ENCODE peak calls at places on chromosomes 3 and 15, in six cellular contexts. One of them, this sample, is unnamed.
A peak's percentile ranks its signal among the peaks of the same experiment; 100 is the strongest.

GRCh38 chr3:56889131-56889530 is 87.4 kb upstream of the ARHGEF3 start:
- DNase-seq in heart right ventricle: no peak
- DNase-seq in ovary: peak; percentile 45
- DNase-seq in heart left ventricle: no peak
- DNase-seq in endothelial cell of umbilical vein: no peak
- DNase-seq in hepatocyte: peak; percentile 24
- DNase-seq in this sample: no peak

GRCh38 chr3:187743195-187744141 is 1.8 kb downstream of the BCL6 start:
- DNase-seq in heart right ventricle: peak; percentile 73
- DNase-seq in ovary: peak; percentile 80
- DNase-seq in heart left ventricle: peak; percentile 77
- DNase-seq in endothelial cell of umbilical vein: peak; percentile 39
- DNase-seq in hepatocyte: peak; percentile 73
- DNase-seq in this sample: peak; percentile 69

GRCh38 chr15:52337198-52337853 is 41.7 kb upstream of the MYO5C start:
- DNase-seq in heart right ventricle: no peak
- DNase-seq in ovary: no peak
- DNase-seq in heart left ventricle: no peak
- DNase-seq in endothelial cell of umbilical vein: peak; percentile 39
- DNase-seq in hepatocyte: no peak
- DNase-seq in this sample: no peak

GRCh38 chr15:101170568-101171350 is 81.1 kb downstream of the CHSY1 start:
- DNase-seq in heart right ventricle: no peak
- DNase-seq in ovary: no peak
- DNase-seq in heart left ventricle: no peak
- DNase-seq in endothelial cell of umbilical vein: no peak
- DNase-seq in hepatocyte: no peak
- DNase-seq in this sample: no peak

GRCh38 chr3:140501054-140501769 is 176.7 kb upstream of the TRIM42 start:
- DNase-seq in heart right ventricle: peak; percentile 19
- DNase-seq in ovary: no peak
- DNase-seq in heart left ventricle: no peak
- DNase-seq in endothelial cell of umbilical vein: no peak
- DNase-seq in hepatocyte: peak; percentile 13
- DNase-seq in this sample: no peak

GRCh38 chr15:88983861-88984429 is 70.8 kb upstream of the MFGE8 start:
- DNase-seq in heart right ventricle: no peak
- DNase-seq in ovary: no peak
- DNase-seq in heart left ventricle: no peak
- DNase-seq in endothelial cell of umbilical vein: no peak
- DNase-seq in hepatocyte: no peak
- DNase-seq in this sample: no peak

GRCh38 chr3:63863150-63864007 is at the start of the genes ATXN7 and THOC7:
- DNase-seq in heart right ventricle: peak; percentile 74
- DNase-seq in ovary: peak; percentile 74
- DNase-seq in heart left ventricle: peak; percentile 79
- DNase-seq in endothelial cell of umbilical vein: peak; percentile 50
- DNase-seq in hepatocyte: peak; percentile 85
- DNase-seq in this sample: peak; percentile 75

GRCh38 chr3:99833833-99834583 is 16.3 kb downstream of the CMSS1 start:
- DNase-seq in heart right ventricle: no peak
- DNase-seq in ovary: no peak
- DNase-seq in heart left ventricle: no peak
- DNase-seq in endothelial cell of umbilical vein: peak; percentile 87
- DNase-seq in hepatocyte: no peak
- DNase-seq in this sample: no peak

GRCh38 chr3:101179637-101180036 is 140.7 kb downstream of the IMPG2 start:
- DNase-seq in heart right ventricle: no peak
- DNase-seq in ovary: no peak
- DNase-seq in heart left ventricle: no peak
- DNase-seq in endothelial cell of umbilical vein: no peak
- DNase-seq in hepatocyte: peak; percentile 8
- DNase-seq in this sample: no peak

GRCh38 chr3:194995922-194996321 is 275.0 kb downstream of the XXYLT1 start:
- DNase-seq in heart right ventricle: no peak
- DNase-seq in ovary: no peak
- DNase-seq in heart left ventricle: no peak
- DNase-seq in endothelial cell of umbilical vein: no peak
- DNase-seq in hepatocyte: no peak
- DNase-seq in this sample: no peak

GRCh38 chr3:134976948-134977347 is 181.9 kb downstream of the EPHB1 start:
- DNase-seq in heart right ventricle: no peak
- DNase-seq in ovary: no peak
- DNase-seq in heart left ventricle: no peak
- DNase-seq in endothelial cell of umbilical vein: no peak
- DNase-seq in hepatocyte: no peak
- DNase-seq in this sample: no peak

GRCh38 chr3:67418539-67419529 is 235.6 kb downstream of the SUCLG2 start:
- DNase-seq in heart right ventricle: peak; percentile 25
- DNase-seq in ovary: no peak
- DNase-seq in heart left ventricle: no peak
- DNase-seq in endothelial cell of umbilical vein: no peak
- DNase-seq in hepatocyte: no peak
- DNase-seq in this sample: no peak

GRCh38 chr15:26438316-26438715 is 334.6 kb downstream of the GABRB3 start:
- DNase-seq in heart right ventricle: no peak
- DNase-seq in ovary: no peak
- DNase-seq in heart left ventricle: no peak
- DNase-seq in endothelial cell of umbilical vein: no peak
- DNase-seq in hepatocyte: no peak
- DNase-seq in this sample: no peak

GRCh38 chr3:180267202-180267843 is 230.6 kb upstream of the PEX5L start:
- DNase-seq in heart right ventricle: no peak
- DNase-seq in ovary: no peak
- DNase-seq in heart left ventricle: no peak
- DNase-seq in endothelial cell of umbilical vein: no peak
- DNase-seq in hepatocyte: no peak
- DNase-seq in this sample: no peak

GRCh38 chr15:54150255-54150654 is 172.0 kb downstream of the UNC13C start:
- DNase-seq in heart right ventricle: no peak
- DNase-seq in ovary: no peak
- DNase-seq in heart left ventricle: no peak
- DNase-seq in endothelial cell of umbilical vein: no peak
- DNase-seq in hepatocyte: peak; percentile 11
- DNase-seq in this sample: no peak

GRCh38 chr15:94791516-94791915 is 560.2 kb downstream of the MCTP2 start:
- DNase-seq in heart right ventricle: no peak
- DNase-seq in ovary: no peak
- DNase-seq in heart left ventricle: no peak
- DNase-seq in endothelial cell of umbilical vein: no peak
- DNase-seq in hepatocyte: no peak
- DNase-seq in this sample: no peak

GRCh38 chr3:28241221-28242160 is at the start of gene CMC1:
- DNase-seq in heart right ventricle: peak; percentile 99
- DNase-seq in ovary: peak; percentile 98
- DNase-seq in heart left ventricle: peak; percentile 99
- DNase-seq in endothelial cell of umbilical vein: peak; percentile 98
- DNase-seq in hepatocyte: peak; percentile 99
- DNase-seq in this sample: peak; percentile 99

GRCh38 chr3:131067983-131068382 is 41.3 kb downstream of the NEK11 start:
- DNase-seq in heart right ventricle: peak; percentile 48
- DNase-seq in ovary: peak; percentile 26
- DNase-seq in heart left ventricle: peak; percentile 69
- DNase-seq in endothelial cell of umbilical vein: no peak
- DNase-seq in hepatocyte: no peak
- DNase-seq in this sample: peak; percentile 37

GRCh38 chr3:56624725-56625124 is 58.3 kb downstream of the TASOR start:
- DNase-seq in heart right ventricle: no peak
- DNase-seq in ovary: no peak
- DNase-seq in heart left ventricle: no peak
- DNase-seq in endothelial cell of umbilical vein: no peak
- DNase-seq in hepatocyte: no peak
- DNase-seq in this sample: no peak

GRCh38 chr3:30644615-30645014 is 38.2 kb downstream of the TGFBR2 start:
- DNase-seq in heart right ventricle: peak; percentile 68
- DNase-seq in ovary: no peak
- DNase-seq in heart left ventricle: peak; percentile 67
- DNase-seq in endothelial cell of umbilical vein: peak; percentile 55
- DNase-seq in hepatocyte: no peak
- DNase-seq in this sample: peak; percentile 39

GRCh38 chr3:32421991-32422859 is 30.6 kb downstream of the CMTM7 start:
- DNase-seq in heart right ventricle: peak; percentile 85
- DNase-seq in ovary: peak; percentile 77
- DNase-seq in heart left ventricle: peak; percentile 91
- DNase-seq in endothelial cell of umbilical vein: peak; percentile 97
- DNase-seq in hepatocyte: no peak
- DNase-seq in this sample: peak; percentile 91
- H3K27ac ChIP-seq in heart right ventricle: peak overlapping the region; percentile 58
- H3K27ac ChIP-seq in ovary: no peak overlapping the region
- H3K27ac ChIP-seq in heart left ventricle: peak overlapping the region; percentile 43
- H3K27ac ChIP-seq in endothelial cell of umbilical vein: peak overlapping the region; percentile 92
- H3K27ac ChIP-seq in hepatocyte: peak overlapping the region; percentile 88
- H3K27ac ChIP-seq in this sample: peak overlapping the region; percentile 62

DNA sequence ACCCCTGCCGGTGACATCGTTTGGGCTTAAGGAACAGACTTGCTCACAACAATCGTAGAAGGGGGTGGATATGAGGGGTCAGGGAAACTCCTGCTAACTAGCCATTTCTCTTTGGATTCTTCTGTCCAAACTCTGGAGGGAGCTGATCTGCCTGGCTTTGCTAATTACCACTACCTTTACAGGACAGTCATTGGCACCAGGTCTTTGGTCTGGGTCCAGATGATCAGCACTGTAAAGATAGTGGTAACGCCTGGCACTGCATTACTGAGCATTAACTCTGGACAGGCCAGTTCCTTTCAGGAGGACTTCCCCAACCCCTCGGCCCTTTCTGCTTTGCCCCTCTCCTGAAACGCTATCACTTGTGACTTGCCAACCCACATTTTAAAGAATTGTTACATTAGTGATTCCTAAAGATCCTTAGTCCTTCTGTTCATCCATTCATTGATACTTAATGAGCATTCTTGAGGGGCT is 795 bp downstream of the UQCC5 start:
- DNase-seq in heart right ventricle: no peak
- DNase-seq in ovary: no peak
- DNase-seq in heart left ventricle: no peak
- DNase-seq in endothelial cell of umbilical vein: no peak
- DNase-seq in hepatocyte: no peak
- DNase-seq in this sample: no peak
- H3K4me1 ChIP-seq in heart right ventricle: peaks cover 56% of the 10 kb centered on the region
- H3K4me1 ChIP-seq in ovary: peaks cover 25% of the 10 kb centered on the region
- H3K4me1 ChIP-seq in heart left ventricle: peaks cover 76% of the 10 kb centered on the region
- H3K4me1 ChIP-seq in endothelial cell of umbilical vein: peaks cover 38% of the 10 kb centered on the region
- H3K4me1 ChIP-seq in hepatocyte: peaks cover 37% of the 10 kb centered on the region
- H3K4me1 ChIP-seq in this sample: peaks cover 84% of the 10 kb centered on the region

GRCh38 chr3:108953210-108953609 is 469 bp downstream of the GUCA1C start:
- DNase-seq in heart right ventricle: no peak
- DNase-seq in ovary: no peak
- DNase-seq in heart left ventricle: no peak
- DNase-seq in endothelial cell of umbilical vein: no peak
- DNase-seq in hepatocyte: no peak
- DNase-seq in this sample: no peak

GRCh38 chr3:108947855-108948254 is 5.8 kb downstream of the GUCA1C start:
- DNase-seq in heart right ventricle: no peak
- DNase-seq in ovary: no peak
- DNase-seq in heart left ventricle: no peak
- DNase-seq in endothelial cell of umbilical vein: no peak
- DNase-seq in hepatocyte: no peak
- DNase-seq in this sample: no peak

GRCh38 chr3:108946292-108947290 is 7.1 kb downstream of the GUCA1C start:
- DNase-seq in heart right ventricle: no peak
- DNase-seq in ovary: no peak
- DNase-seq in heart left ventricle: no peak
- DNase-seq in endothelial cell of umbilical vein: no peak
- DNase-seq in hepatocyte: no peak
- DNase-seq in this sample: no peak

GRCh38 chr3:108953700-108954099 is at the start of gene GUCA1C:
- DNase-seq in heart right ventricle: no peak
- DNase-seq in ovary: no peak
- DNase-seq in heart left ventricle: no peak
- DNase-seq in endothelial cell of umbilical vein: no peak
- DNase-seq in hepatocyte: no peak
- DNase-seq in this sample: no peak

DNA sequence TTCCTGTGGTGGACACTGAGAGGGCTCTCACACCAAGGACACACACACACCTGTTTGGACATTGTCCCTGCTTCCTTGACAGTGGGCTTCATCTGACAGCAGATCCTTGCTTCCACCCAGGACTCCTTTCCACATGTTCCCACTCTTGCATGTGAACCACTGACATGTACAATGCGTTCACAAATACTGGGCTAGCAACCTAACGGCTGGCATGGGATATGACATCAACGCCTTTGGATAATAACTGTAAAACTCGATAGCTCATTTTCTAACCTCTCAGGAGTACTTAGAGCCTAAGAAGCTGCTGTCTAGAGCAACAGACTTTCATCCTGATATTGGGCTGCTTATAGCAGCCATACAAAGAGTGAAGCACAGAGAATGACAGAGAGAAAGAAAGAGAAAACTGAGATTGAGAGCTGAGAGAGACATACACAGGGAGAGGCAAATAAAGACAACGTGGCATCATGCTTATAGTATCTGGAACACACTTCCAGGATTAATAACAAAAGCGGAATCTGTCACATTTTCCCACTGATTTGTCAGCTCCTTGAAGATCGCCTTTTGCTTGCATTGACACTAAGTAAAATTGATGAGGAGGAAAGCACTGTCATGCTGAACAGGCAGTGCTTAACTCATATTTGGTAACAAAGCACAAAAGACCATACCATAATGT is 1.7 kb downstream of the GUCA1C start:
- DNase-seq in heart right ventricle: no peak
- DNase-seq in ovary: no peak
- DNase-seq in heart left ventricle: no peak
- DNase-seq in endothelial cell of umbilical vein: no peak
- DNase-seq in hepatocyte: no peak
- DNase-seq in this sample: no peak
- TF ChIP-seq CTCF in heart right ventricle: no peak
- TF ChIP-seq CTCF in ovary: no peak
- TF ChIP-seq CTCF in heart left ventricle: no peak
- TF ChIP-seq CTCF in endothelial cell of umbilical vein: no peak
- TF ChIP-seq CTCF in hepatocyte: no peak
- TF ChIP-seq CTCF in this sample: no peak

DNA sequence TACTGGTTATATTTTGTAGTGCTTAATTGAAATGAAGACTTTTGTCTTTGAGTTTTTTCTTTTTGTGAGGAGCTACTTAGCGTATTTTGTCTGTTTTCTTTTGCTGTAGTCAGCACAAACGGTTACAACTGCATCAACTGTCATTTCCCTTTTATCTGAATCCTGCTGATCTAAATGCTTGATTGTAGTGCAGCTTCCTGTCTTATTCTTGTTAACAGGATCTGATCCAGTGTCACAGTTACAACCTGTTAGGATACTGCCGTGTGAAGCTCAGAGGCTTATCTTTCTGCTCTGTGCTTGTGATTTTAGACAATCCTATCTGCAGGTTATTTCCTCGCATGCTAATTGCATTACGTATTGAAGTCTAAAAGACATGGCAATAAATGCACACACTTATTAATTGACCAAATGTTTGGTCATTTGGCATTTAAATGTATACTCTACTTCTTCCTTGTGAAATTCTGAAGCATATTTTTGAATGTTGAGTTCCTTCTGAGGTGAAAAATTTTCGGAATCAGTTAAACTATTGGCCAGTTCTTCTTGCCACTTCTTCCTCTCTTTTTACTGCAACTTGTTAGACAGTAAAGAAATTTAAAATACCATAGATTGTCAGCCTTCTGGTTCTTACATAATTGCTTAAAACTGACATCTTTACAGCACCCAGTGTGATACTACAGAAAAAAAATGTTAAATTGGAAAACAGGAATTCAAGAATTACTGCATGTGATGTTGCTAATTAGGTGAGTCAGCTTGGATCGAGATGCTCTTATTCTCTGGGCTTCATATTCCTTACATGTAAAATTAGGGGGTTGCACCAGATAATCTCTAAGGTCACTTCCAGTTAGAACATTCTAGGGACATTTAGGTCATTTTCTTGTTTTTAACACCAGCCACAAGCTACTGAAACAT is 168.2 kb downstream of the MBNL1 start:
- DNase-seq in heart right ventricle: no peak
- DNase-seq in ovary: no peak
- DNase-seq in heart left ventricle: no peak
- DNase-seq in endothelial cell of umbilical vein: peak; percentile 56
- DNase-seq in hepatocyte: no peak
- DNase-seq in this sample: no peak
- H3K27ac ChIP-seq in heart right ventricle: no peak overlapping the region
- H3K27ac ChIP-seq in ovary: no peak overlapping the region
- H3K27ac ChIP-seq in heart left ventricle: peak overlapping the region; percentile 14
- H3K27ac ChIP-seq in endothelial cell of umbilical vein: peak overlapping the region; percentile 6
- H3K27ac ChIP-seq in hepatocyte: peak overlapping the region; percentile 13
- H3K27ac ChIP-seq in this sample: peak overlapping the region; percentile 49

This sample was measured in left ventricle myocardium inferior.